ENCODE peak calls at places on chromosomes 6 and 20, in seven cellular contexts. O, U, E, V, I, T and Y are unnamed samples.

GRCh38 chr20:4371623-4372246 is 350.0 kb upstream of the PRND start:
- DNase-seq in I (no peak), V (no peak), U (no peak), E (no peak), O (no peak), T (no peak), Y (no peak)

GRCh38 chr6:14968056-14968643 is 277.7 kb upstream of the JARID2 start:
- DNase-seq in U (no peak), V (no peak), T (no peak), I (no peak), O (no peak), E (no peak), Y (no peak)

GRCh38 chr20:33915726-33916331 is 77.9 kb upstream of the RALY start:
- DNase-seq in T (no peak), U (no peak), I (peak; percentile 36), O (peak; percentile 46), V (no peak), E (peak; percentile 58), Y (peak; percentile 64)

GRCh38 chr20:48350291-48350988 is 477.4 kb downstream of the PREX1 start:
- DNase-seq in U (no peak), I (no peak), V (no peak), O (no peak), E (no peak), T (no peak), Y (no peak)

GRCh38 chr20:33202451-33202850 is 14.7 kb upstream of the BPIFA3 start:
- DNase-seq in V (no peak), E (no peak), U (no peak), O (no peak), I (no peak), T (no peak), Y (no peak)

GRCh38 chr6:135159531-135159930 is 21.6 kb upstream of the MYB start:
- DNase-seq in I (no peak), E (no peak), T (no peak), O (no peak), V (no peak), U (no peak), Y (peak; percentile 21)

GRCh38 chr6:154402081-154402780 is 45.6 kb upstream of the IPCEF1 start:
- DNase-seq in I (no peak), T (no peak), O (no peak), E (no peak), U (no peak), V (no peak), Y (no peak)

GRCh38 chr20:47305667-47306066 is 50.8 kb downstream of the ZMYND8 start:
- DNase-seq in U (no peak), E (no peak), T (no peak), O (no peak), I (no peak), V (no peak), Y (no peak)

GRCh38 chr6:149924206-149924932 is 1.4 kb upstream of the RAET1G start:
- DNase-seq in I (no peak), U (no peak), O (no peak), V (no peak), T (no peak), E (no peak), Y (no peak)